ENCODE peak calls at places on chromosomes 6 and 20, in four cellular contexts. Z is cardiac fibroblast; K is choroid plexus epithelial cell; R is activated CD4-positive, alpha-beta T cell treated with anti-CD3 and anti-CD28 coated beads, Interleukin-2, amount 10 ng/mL, durations not matched to agents 7 days and 5 days. H is an unnamed sample.

GRCh38 chr6:31968326-31968725 is 3.6 kb downstream of the DXO start:
- DNase-seq in R (no peak), K (no peak), Z (no peak), H (no peak)

GRCh38 chr6:95143408-95144180 is 433.7 kb upstream of the MANEA start:
- DNase-seq in K (no peak), R (no peak), Z (no peak), H (no peak)

GRCh38 chr6:65819152-65819551 is 112.1 kb upstream of the EYS start:
- DNase-seq in R (no peak), K (no peak), Z (peak), H (no peak)

GRCh38 chr6:162443101-162443500 is 284.5 kb downstream of the PRKN start:
- DNase-seq in K (no peak), Z (no peak), R (no peak), H (peak)

GRCh38 chr6:1726341-1726763 is 116.6 kb downstream of the FOXC1 start:
- DNase-seq in K (no peak), Z (no peak), R (no peak), H (peak)

GRCh38 chr6:45438849-45439406 is 61.2 kb upstream of the SUPT3H start:
- DNase-seq in Z (peak), R (no peak), K (peak), H (no peak)

GRCh38 chr6:165439928-165440554 is 130.6 kb upstream of the C6orf118 start:
- DNase-seq in K (peak), R (no peak), Z (peak), H (no peak)

GRCh38 chr20:62360854-62361798 is 6.0 kb downstream of the LAMA5 start:
- DNase-seq in R (no peak), K (no peak), Z (peak), H (no peak)

GRCh38 chr20:1959156-1959555 is 34.7 kb downstream of the PDYN start:
- DNase-seq in K (no peak), R (no peak), Z (no peak), H (no peak)

GRCh38 chr20:32439132-32439829 is 81.2 kb downstream of the ASXL1 start:
- DNase-seq in R (peak), Z (peak), K (peak), H (no peak)

GRCh38 chr6:85394853-85395538 is 54.9 kb upstream of the NT5E start:
- DNase-seq in K (peak), R (no peak), Z (no peak), H (no peak)

GRCh38 chr20:49641683-49642649 is 71.7 kb downstream of the B4GALT5 start:
- DNase-seq in Z (no peak), R (peak), K (no peak), H (no peak)

GRCh38 chr20:51563597-51564332 is 21.2 kb upstream of the NFATC2 start:
- DNase-seq in K (peak), R (no peak), Z (peak), H (no peak)

GRCh38 chr6:39707962-39708683 is 17.1 kb downstream of the KIF6 start:
- DNase-seq in K (no peak), Z (peak), R (no peak), H (no peak)

GRCh38 chr6:146931214-146931613 is 273.0 kb upstream of the STXBP5 start:
- DNase-seq in Z (peak), K (peak), R (no peak), H (no peak)

GRCh38 chr20:20849126-20849525 is 136.7 kb upstream of the RALGAPA2 start:
- DNase-seq in Z (no peak), K (no peak), R (no peak), H (no peak)

GRCh38 chr20:19828233-19828632 is 70.2 kb downstream of the RIN2 start:
- DNase-seq in Z (peak), R (peak), K (peak), H (peak)

GRCh38 chr6:48144024-48144423 is 33.0 kb upstream of the PTCHD4 start:
- DNase-seq in R (no peak), K (peak), Z (no peak), H (no peak)

GRCh38 chr20:47351643-47352331 is 4.7 kb downstream of the ZMYND8 start:
- DNase-seq in Z (no peak), R (no peak), K (no peak), H (peak)

GRCh38 chr20:61690993-61691840 is 374.5 kb downstream of the TAF4 start:
- DNase-seq in R (no peak), K (no peak), Z (no peak), H (no peak)

GRCh38 chr20:6395695-6396094 is 272.9 kb upstream of the FERMT1 start:
- DNase-seq in K (peak), Z (peak), R (no peak), H (peak)

GRCh38 chr6:6605873-6606272 is 17.4 kb downstream of the LY86 start:
- DNase-seq in Z (no peak), K (no peak), R (no peak), H (no peak)

GRCh38 chr6:89411019-89411268 is 1.1 kb downstream of the RRAGD start:
- DNase-seq in Z (no peak), R (no peak), K (no peak), H (no peak)

GRCh38 chr20:20085812-20086211 is 33.5 kb downstream of the CFAP61 start:
- DNase-seq in K (no peak), Z (peak), R (no peak), H (no peak)

GRCh38 chr20:58697867-58698703 is 5.5 kb downstream of the NPEPL1 start:
- DNase-seq in R (no peak), K (no peak), Z (no peak), H (no peak)

GRCh38 chr6:1605822-1606532 is 3.7 kb upstream of the FOXC1 start:
- DNase-seq in K (no peak), Z (no peak), R (no peak), H (no peak)

GRCh38 chr6:143223895-143224294 is 163.2 kb downstream of the AIG1 start:
- DNase-seq in K (peak), R (no peak), Z (peak), H (no peak)

GRCh38 chr20:31670371-31671228 is 32.9 kb downstream of the COX4I2 start:
- DNase-seq in K (peak), Z (no peak), R (no peak), H (peak)

GRCh38 chr6:54419885-54420284 is 111.6 kb downstream of the TINAG start:
- DNase-seq in Z (peak), K (peak), R (no peak), H (no peak)

GRCh38 chr6:12182676-12183075 is 107.5 kb upstream of the EDN1 start:
- DNase-seq in R (no peak), K (peak), Z (peak), H (no peak)

GRCh38 chr6:39669117-39669690 is 56.0 kb downstream of the KIF6 start:
- DNase-seq in K (peak), Z (no peak), R (no peak), H (no peak)

GRCh38 chr20:2973574-2973973 is 69.8 kb upstream of the GNRH2 start:
- DNase-seq in Z (no peak), R (no peak), K (no peak), H (no peak)

GRCh38 chr20:61886721-61887658 is 178.7 kb downstream of the TAF4 start:
- DNase-seq in R (peak), K (peak), Z (peak), H (peak)

GRCh38 chr6:36025932-36026327 is 1.5 kb upstream of the SLC26A8 start:
- DNase-seq in R (no peak), K (peak), Z (peak), H (no peak)

GRCh38 chr6:155132617-155133016 is 131.2 kb upstream of the CLDN20 start:
- DNase-seq in R (no peak), Z (no peak), K (no peak), H (no peak)

GRCh38 chr6:78561015-78561414 is 306.3 kb upstream of the IRAK1BP1 start:
- DNase-seq in K (peak), Z (peak), R (no peak), H (no peak)